ENCODE peak calls at places on chromosomes 3 and 15, in five cellular contexts. I, E, Y, T and N are unnamed samples.

GRCh38 chr3:14962762-14963161 is 15.4 kb downstream of the NR2C2 start:
- DNase-seq in I (no peak), E (peak), Y (no peak), T (no peak), N (no peak)

GRCh38 chr3:171874879-171875278 is 31.7 kb downstream of the TMEM212 start:
- DNase-seq in I (no peak), E (no peak), Y (no peak), T (no peak), N (no peak)

GRCh38 chr3:197892162-197892561 is 57.8 kb upstream of the RPL35A start:
- DNase-seq in I (no peak), E (no peak), Y (no peak), T (no peak), N (no peak)

GRCh38 chr15:63367390-63367789 is 14.3 kb downstream of the CA12 start:
- DNase-seq in I (no peak), E (no peak), Y (no peak), T (no peak), N (no peak)

GRCh38 chr3:187628169-187628568 is 42.0 kb downstream of the SST start:
- DNase-seq in I (no peak), E (no peak), Y (no peak), T (peak), N (no peak)

GRCh38 chr15:66580643-66581042 is 14.8 kb upstream of the LCTL start:
- DNase-seq in I (no peak), E (no peak), Y (no peak), T (no peak), N (no peak)

GRCh38 chr3:122679467-122680291 is 960 bp upstream of the PARP14 start:
- DNase-seq in I (peak), E (peak), Y (no peak), T (peak), N (no peak)

GRCh38 chr15:81299630-81300273 is 24.2 kb downstream of the STARD5 start:
- DNase-seq in I (no peak), E (no peak), Y (no peak), T (no peak), N (no peak)

GRCh38 chr3:2765002-2765579 is 345.1 kb downstream of the IL5RA start:
- DNase-seq in I (no peak), E (no peak), Y (no peak), T (peak), N (no peak)

GRCh38 chr3:48026098-48026497 is 9.9 kb upstream of the MAP4 start:
- DNase-seq in I (no peak), E (no peak), Y (no peak), T (no peak), N (no peak)

GRCh38 chr3:69197455-69197854 is 75.1 kb upstream of the LMOD3 start:
- DNase-seq in I (no peak), E (no peak), Y (no peak), T (no peak), N (no peak)

GRCh38 chr15:85377986-85378385 is 2.4 kb upstream of the AKAP13 start:
- DNase-seq in I (no peak), E (no peak), Y (no peak), T (no peak), N (no peak)